ENCODE peak calls at places on chromosome 20, in seven cellular contexts. X, U, N, T, G, F and A are unnamed samples.
A peak's percentile ranks its signal among the peaks of the same experiment; 100 is the strongest.

GRCh38 chr20:18613553-18613952 is 25.7 kb downstream of the DTD1 start:
- DNase-seq in F (no peak), X (no peak), T (no peak), N (peak; percentile 29), U (peak; percentile 9), G (no peak), A (no peak)

GRCh38 chr20:3092611-3093379 is 8.3 kb upstream of the AVP start:
- DNase-seq in G (no peak), T (no peak), X (peak; percentile 29), U (no peak), F (no peak), N (no peak), A (no peak)

GRCh38 chr20:10332656-10333421 is 101.2 kb downstream of the MKKS start:
- DNase-seq in T (no peak), N (peak; percentile 31), F (no peak), U (no peak), G (peak; percentile 78), X (no peak), A (no peak)

GRCh38 chr20:41181567-41181966 is 44.2 kb downstream of the PLCG1 start:
- DNase-seq in F (no peak), U (no peak), N (no peak), G (no peak), X (peak; percentile 11), T (peak; percentile 18), A (no peak)

GRCh38 chr20:36209921-36210320 is 26.4 kb upstream of the AAR2 start:
- DNase-seq in F (no peak), X (no peak), U (no peak), N (no peak), T (no peak), G (no peak), A (no peak)

GRCh38 chr20:24648481-24648880 is 179.1 kb downstream of the SYNDIG1 start:
- DNase-seq in G (peak; percentile 73), X (no peak), F (peak; percentile 66), N (no peak), U (no peak), T (no peak), A (no peak)

GRCh38 chr20:36676701-36677421 is 30.9 kb upstream of the SLA2 start:
- DNase-seq in U (no peak), X (no peak), N (no peak), F (no peak), G (no peak), T (no peak), A (no peak)

GRCh38 chr20:46558511-46558959 is 8.1 kb upstream of the OCSTAMP start:
- DNase-seq in X (no peak), F (peak; percentile 68), U (peak; percentile 79), G (peak; percentile 84), N (peak; percentile 98), T (no peak), A (no peak)

GRCh38 chr20:9119776-9120175 is 50.9 kb downstream of the PLCB4 start:
- DNase-seq in G (no peak), N (no peak), F (peak; percentile 60), T (peak; percentile 45), U (no peak), X (no peak), A (no peak)

GRCh38 chr20:57714409-57715267 is 4.8 kb upstream of the PMEPA1 start:
- DNase-seq in G (peak; percentile 47), U (no peak), F (peak; percentile 77), N (peak; percentile 69), T (no peak), X (no peak), A (no peak)

GRCh38 chr20:20364747-20365558 is 3.0 kb upstream of the INSM1 start:
- DNase-seq in F (no peak), T (no peak), U (no peak), G (no peak), X (no peak), N (no peak), A (no peak)

GRCh38 chr20:20237093-20237959 is 130.6 kb upstream of the INSM1 start:
- DNase-seq in G (peak; percentile 54), U (no peak), N (peak; percentile 14), F (no peak), T (peak; percentile 26), X (no peak), A (peak; percentile 59)

GRCh38 chr20:10654630-10655029 is 19.2 kb downstream of the JAG1 start:
- DNase-seq in X (no peak), T (no peak), F (no peak), N (no peak), G (no peak), U (no peak), A (peak; percentile 78)

GRCh38 chr20:38842558-38842981 is 37.1 kb downstream of the PPP1R16B start:
- DNase-seq in N (no peak), U (no peak), G (no peak), F (no peak), T (no peak), X (peak; percentile 93), A (peak; percentile 97)

GRCh38 chr20:47257771-47258170 is 98.7 kb downstream of the ZMYND8 start:
- DNase-seq in F (no peak), N (no peak), U (no peak), T (no peak), G (no peak), X (no peak), A (no peak)

GRCh38 chr20:53103124-53103523 is 131.0 kb downstream of the TSHZ2 start:
- DNase-seq in U (no peak), F (no peak), N (no peak), X (no peak), T (no peak), G (no peak), A (no peak)

GRCh38 chr20:31670371-31671228 is 32.9 kb downstream of the COX4I2 start:
- DNase-seq in G (peak; percentile 67), T (peak; percentile 86), U (no peak), F (peak; percentile 80), N (peak; percentile 75), X (no peak), A (no peak)

GRCh38 chr20:31595654-31596411 is 9.3 kb upstream of the ID1 start:
- DNase-seq in X (peak; percentile 25), N (peak; percentile 86), F (peak; percentile 90), T (no peak), U (no peak), G (peak; percentile 95), A (no peak)

GRCh38 chr20:37185681-37186080 is 6.3 kb upstream of the MROH8 start:
- DNase-seq in U (no peak), X (no peak), F (no peak), G (no peak), N (no peak), T (peak; percentile 28), A (no peak)

GRCh38 chr20:62080249-62080993 is 14.7 kb upstream of the TAF4 start:
- DNase-seq in G (no peak), X (no peak), F (no peak), U (no peak), T (no peak), N (no peak), A (no peak)

GRCh38 chr20:31785089-31785488 is 34.1 kb upstream of the MYLK2 start:
- DNase-seq in X (no peak), T (no peak), U (no peak), G (no peak), F (no peak), N (no peak), A (no peak)

GRCh38 chr20:17835240-17835940 is 133.2 kb downstream of the SNX5 start:
- DNase-seq in U (no peak), T (peak; percentile 63), N (peak; percentile 86), G (peak; percentile 60), X (no peak), F (peak; percentile 85), A (no peak)

GRCh38 chr20:43583982-43584432 is 6.7 kb upstream of the IFT52 start:
- DNase-seq in X (peak; percentile 18), U (peak; percentile 93), F (peak; percentile 91), G (peak; percentile 100), N (peak; percentile 97), T (no peak), A (peak; percentile 45)

GRCh38 chr20:31712112-31712553 is 10.5 kb downstream of the BCL2L1 start:
- DNase-seq in X (no peak), U (no peak), G (no peak), T (peak; percentile 71), N (no peak), F (no peak), A (no peak)

GRCh38 chr20:21099653-21100589 is 6.2 kb downstream of the LINC00237 start:
- DNase-seq in F (peak; percentile 72), T (no peak), X (peak; percentile 51), G (no peak), U (no peak), N (peak; percentile 4), A (peak; percentile 55)

GRCh38 chr20:37480915-37481314 is 40.1 kb upstream of the NNAT start:
- DNase-seq in N (no peak), G (no peak), T (no peak), U (no peak), F (no peak), X (no peak), A (no peak)

GRCh38 chr20:63640086-63640485 is 13.1 kb downstream of the STMN3 start:
- DNase-seq in N (no peak), T (no peak), U (no peak), X (no peak), F (no peak), G (no peak), A (no peak)
- H3K4me3 ChIP-seq in N (no peak overlapping the region), T (peak overlapping the region; percentile 8), U (no peak overlapping the region), X (no peak overlapping the region), F (no peak overlapping the region), G (no peak overlapping the region), A (no peak overlapping the region)

GRCh38 chr20:45098096-45098773 is 2.7 kb downstream of the KCNS1 start:
- DNase-seq in N (no peak), F (no peak), U (no peak), X (no peak), T (no peak), G (peak; percentile 39), A (peak; percentile 18)
- H3K4me3 ChIP-seq in N (peak overlapping the region; percentile 34), F (no peak overlapping the region), U (peak overlapping the region; percentile 22), X (no peak overlapping the region), T (peak overlapping the region; percentile 49), G (peak overlapping the region; percentile 39), A (no peak overlapping the region)

GRCh38 chr20:12564982-12565381 is 443.8 kb upstream of the SPTLC3 start:
- DNase-seq in G (no peak), T (no peak), U (no peak), X (no peak), N (no peak), F (no peak), A (no peak)
- H3K4me3 ChIP-seq in G (no peak overlapping the region), T (no peak overlapping the region), U (no peak overlapping the region), X (no peak overlapping the region), N (no peak overlapping the region), F (no peak overlapping the region), A (no peak overlapping the region)

DNA sequence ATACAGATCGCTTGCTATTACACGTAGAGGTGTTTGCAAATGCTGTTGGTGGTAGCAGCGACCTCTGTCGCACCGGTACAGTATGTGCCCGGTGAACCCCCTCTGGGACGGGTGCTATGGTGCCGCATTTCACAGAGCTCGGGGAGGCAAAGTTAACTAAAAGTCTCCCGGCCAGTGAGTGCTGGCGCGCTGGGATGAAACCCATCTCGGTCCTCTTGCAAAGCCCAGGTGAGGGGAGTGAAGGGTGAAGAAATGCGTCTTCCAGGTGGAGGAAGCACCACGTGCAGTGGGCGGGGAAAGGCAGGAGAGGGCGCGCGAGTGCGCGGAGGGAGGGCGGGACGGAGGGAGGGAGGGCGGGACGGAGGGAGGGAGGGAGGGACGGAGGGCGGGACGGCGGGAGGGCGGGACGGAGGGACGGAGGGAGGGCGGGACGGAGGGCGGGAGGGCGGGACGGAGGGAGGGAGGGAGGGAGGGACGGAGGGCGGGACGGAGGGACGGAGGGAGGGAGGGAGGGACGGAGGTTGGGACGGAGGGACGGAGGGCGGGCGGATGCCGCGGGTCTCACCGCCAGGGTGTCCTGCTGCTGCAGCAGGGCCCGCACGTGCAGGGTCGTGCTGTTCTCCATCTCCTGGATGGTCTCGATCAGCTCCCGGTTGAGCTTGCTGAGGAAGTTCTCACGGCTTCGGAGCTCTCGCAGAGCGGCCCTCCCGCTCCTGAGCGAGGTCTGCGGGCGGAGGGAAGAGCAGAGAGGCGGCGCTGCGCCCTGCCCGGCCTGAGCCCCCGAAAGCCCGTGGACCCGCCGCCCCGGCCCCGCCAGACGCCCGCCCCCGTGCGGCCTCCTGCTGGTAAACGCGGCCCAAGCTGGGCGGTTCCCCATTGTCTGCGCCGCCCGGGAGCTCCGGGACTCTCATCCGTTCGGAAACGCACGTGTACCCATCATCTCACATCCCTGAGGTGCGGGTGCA is 11.7 kb downstream of the C20orf96 start:
- DNase-seq in F (no peak), N (no peak), X (no peak), T (no peak), G (peak; percentile 85), U (no peak), A (no peak)
- H3K4me3 ChIP-seq in F (no peak overlapping the region), N (no peak overlapping the region), X (peak overlapping the region; percentile 24), T (peak overlapping the region; percentile 70), G (peak overlapping the region; percentile 45), U (no peak overlapping the region), A (no peak overlapping the region)